ENCODE peak calls at places on chromosomes 4 and X, in six cellular contexts. I is kidney, E is tibial artery, O is mammary epithelial cell, C is esophagus squamous epithelium, Q is HCT116. N is an unnamed sample. For H3K4me1, the result is how much of the 10 kb centered on the place peaks cover.

GRCh38 chr4:82652062-82652461 is 90.3 kb upstream of the TMEM150C start:
- DNase-seq in E (no peak), Q (no peak), C (no peak), I (no peak), O (no peak), N (no peak)

GRCh38 chr4:65911720-65912119 is 241.4 kb upstream of the EPHA5 start:
- DNase-seq in E (no peak), Q (no peak), C (no peak), O (no peak), I (no peak), N (no peak)

GRCh38 chrX:115437841-115438240 is 123.1 kb upstream of the PLS3 start:
- DNase-seq in O (no peak), I (no peak), E (no peak), C (no peak), Q (no peak), N (no peak)

GRCh38 chrX:72046447-72046846 is 85.3 kb downstream of the RTL5 start:
- DNase-seq in O (no peak), E (no peak), C (no peak), I (no peak), Q (no peak), N (no peak)

GRCh38 chrX:28920554-28920953 is 333.3 kb downstream of the IL1RAPL1 start:
- DNase-seq in Q (no peak), E (no peak), I (no peak), C (no peak), O (no peak), N (no peak)

GRCh38 chr4:150217192-150217591 is 138.9 kb downstream of the DCLK2 start:
- DNase-seq in O (peak), E (no peak), Q (no peak), C (no peak), I (no peak), N (no peak)

GRCh38 chr4:43353552-43353951 is 461.0 kb downstream of the GRXCR1 start:
- DNase-seq in I (no peak), E (no peak), C (no peak), O (no peak), Q (no peak), N (no peak)

GRCh38 chr4:155964016-155964891 is 10.6 kb upstream of the CTSO start:
- DNase-seq in E (peak), Q (no peak), O (no peak), C (no peak), I (no peak), N (no peak)

GRCh38 chr4:71445819-71446218 is 107.0 kb downstream of the SLC4A4 start:
- DNase-seq in C (no peak), E (no peak), O (no peak), I (no peak), Q (no peak), N (no peak)

GRCh38 chr4:145308598-145308997 is 128.2 kb upstream of the OTUD4 start:
- DNase-seq in C (no peak), O (no peak), E (no peak), I (no peak), Q (no peak), N (no peak)

GRCh38 chrX:30990361-30990760 is 81.5 kb downstream of the FTHL17 start:
- DNase-seq in Q (no peak), O (peak), E (no peak), I (no peak), C (no peak), N (no peak)

GRCh38 chr4:186058253-186058979 is 10.5 kb upstream of the TLR3 start:
- DNase-seq in O (no peak), C (no peak), I (no peak), Q (no peak), E (no peak), N (no peak)

GRCh38 chr4:31592293-31592692 is 872.1 kb downstream of the PCDH7 start:
- DNase-seq in Q (no peak), E (no peak), C (no peak), O (no peak), I (no peak), N (no peak)

GRCh38 chr4:55397521-55398321 is 2.0 kb downstream of the TMEM165 start:
- DNase-seq in E (no peak), O (peak), Q (no peak), C (no peak), I (no peak), N (no peak)

GRCh38 chr4:55397024-55397520 is 1.3 kb downstream of the TMEM165 start:
- DNase-seq in Q (no peak), C (no peak), E (no peak), O (peak), I (no peak), N (no peak)

GRCh38 chr4:55398966-55399365 is 3.2 kb downstream of the TMEM165 start:
- DNase-seq in C (no peak), I (no peak), O (peak), E (no peak), Q (no peak), N (no peak)

GRCh38 chr4:55399581-55399980 is 3.8 kb downstream of the TMEM165 start:
- DNase-seq in E (no peak), O (no peak), C (no peak), Q (no peak), I (no peak), N (no peak)

DNA sequence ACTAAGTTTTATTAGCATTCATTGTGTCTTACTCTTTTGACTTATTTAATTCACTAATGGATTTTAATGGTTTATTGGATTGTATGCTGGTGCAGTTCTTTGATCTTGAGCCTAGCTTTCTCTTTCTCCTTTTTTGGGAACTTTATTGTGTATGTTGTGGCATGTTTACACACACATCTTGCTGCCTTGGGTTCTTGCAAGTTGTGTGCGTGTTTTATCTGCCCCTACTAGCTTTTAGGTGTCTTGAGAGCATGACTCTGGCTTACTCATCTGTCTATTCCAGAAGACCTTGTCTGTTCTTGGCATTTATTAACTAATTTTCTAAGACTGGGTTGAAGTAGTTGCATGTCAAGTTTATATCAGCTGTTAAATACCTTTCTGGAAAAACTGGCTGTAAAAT is 2.7 kb downstream of the TMEM165 start:
- DNase-seq in I (no peak), O (peak), E (no peak), C (no peak), Q (no peak), N (no peak)
- H3K4me3 ChIP-seq in I (peak), O (peak), E (peak), C (peak), Q (no peak), N (peak)

GRCh38 chr4:3371581-3372001 is 70.2 kb upstream of the HGFAC start:
- DNase-seq in O (no peak), E (no peak), C (no peak), I (no peak), Q (no peak), N (no peak)

GRCh38 chr4:3371038-3371437 is 70.7 kb upstream of the HGFAC start:
- DNase-seq in E (no peak), I (no peak), Q (no peak), C (no peak), O (no peak), N (no peak)

GRCh38 chr4:3368841-3369760 is 72.7 kb upstream of the HGFAC start:
- DNase-seq in O (no peak), I (no peak), C (no peak), E (no peak), Q (no peak), N (no peak)

GRCh38 chr4:3368334-3368733 is 73.4 kb upstream of the HGFAC start:
- DNase-seq in O (no peak), Q (no peak), E (no peak), I (no peak), C (no peak), N (no peak)

GRCh38 chr4:3369781-3370660 is 71.7 kb upstream of the HGFAC start:
- DNase-seq in Q (no peak), O (peak), C (no peak), I (no peak), E (peak), N (peak)
- H3K4me1 ChIP-seq in Q (under half), O (under half), C (under half), I (under half), E (under half), N (under half)

DNA sequence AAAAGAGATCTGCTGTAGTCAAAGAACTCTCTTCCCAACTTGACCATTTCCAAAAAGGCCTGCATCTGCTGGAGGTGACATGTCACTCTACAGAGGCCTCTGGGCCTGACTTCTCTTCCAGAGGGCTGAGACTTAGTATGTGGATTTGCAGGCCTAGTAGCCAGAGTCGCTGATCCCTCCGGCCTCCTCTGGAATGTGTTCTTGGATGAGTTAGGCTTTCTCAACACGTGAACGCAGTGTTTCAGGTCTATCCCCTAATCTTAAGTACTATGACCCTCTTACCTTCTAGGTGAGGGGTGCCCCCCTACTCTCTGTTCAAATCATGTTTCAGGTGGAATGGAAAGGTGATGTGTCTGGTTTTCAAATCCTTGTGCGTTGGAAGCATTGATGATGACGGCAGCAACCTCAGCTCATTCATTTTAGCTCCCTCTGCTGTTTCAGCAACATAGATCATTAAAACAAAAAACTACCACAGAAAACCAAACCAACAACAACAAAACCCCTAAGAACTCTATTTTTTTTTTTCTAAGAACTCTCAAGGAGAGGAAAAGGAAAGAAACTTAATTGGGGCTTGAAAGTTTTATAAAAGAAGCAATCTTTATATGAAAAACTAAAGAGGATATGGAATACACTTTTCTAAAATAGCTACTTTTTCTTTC is 56.4 kb downstream of the RWDD4 start:
- DNase-seq in O (peak), C (no peak), E (no peak), Q (no peak), I (no peak), N (no peak)
- TF ChIP-seq CTCF in O (no peak), C (peak), E (peak), Q (peak), I (peak), N (peak)

GRCh38 chr4:140098481-140099132 is 55.4 kb downstream of the MAML3 start:
- DNase-seq in O (peak), I (no peak), C (no peak), E (no peak), Q (peak), N (no peak)
- H3K4me3 ChIP-seq in O (no peak), I (no peak), C (no peak), E (peak), Q (peak), N (peak)

DNA sequence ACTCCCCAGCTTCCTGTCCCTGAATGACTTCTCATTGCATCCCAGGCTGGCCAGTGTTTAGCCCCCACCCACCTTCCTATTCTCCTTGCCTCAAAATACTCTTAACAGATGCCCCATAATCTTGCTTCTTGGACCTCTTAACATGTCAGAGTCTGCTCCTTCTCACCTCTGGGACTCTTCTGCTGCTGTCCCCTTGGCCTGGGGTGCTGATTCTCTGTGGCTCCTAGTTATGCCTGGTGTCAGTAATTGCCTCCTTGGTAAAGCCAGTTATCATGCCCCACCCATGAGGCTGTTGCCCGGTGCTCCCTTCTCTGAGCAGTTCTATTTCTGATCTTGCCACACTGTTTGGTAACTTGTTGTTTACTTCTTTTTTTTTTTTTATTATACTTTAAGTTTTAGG is 256.8 kb downstream of the STIM2 start:
- DNase-seq in E (no peak), Q (no peak), I (no peak), C (no peak), O (no peak), N (no peak)
- H3K4me1 ChIP-seq in E (under half), Q (under half), I (under half), C (under half), O (under half), N (under half)

DNA sequence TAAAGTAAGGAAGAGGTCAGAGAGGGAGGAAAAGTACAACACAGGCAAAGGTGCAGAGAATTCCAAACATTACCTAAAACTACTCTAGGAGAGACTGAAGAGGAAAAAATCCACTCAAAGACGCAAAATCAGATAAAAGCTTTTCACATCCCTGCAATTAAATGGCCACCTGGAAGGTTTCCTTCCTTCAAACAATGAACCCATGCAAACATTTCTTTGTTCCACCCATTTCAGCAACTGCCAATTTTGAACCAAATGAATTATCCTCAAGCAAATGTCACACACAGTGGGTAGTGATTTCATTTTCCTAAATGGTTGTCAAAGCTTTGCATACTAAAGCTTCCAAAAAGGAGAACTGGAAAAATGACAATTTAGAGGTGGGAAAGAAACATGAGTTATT is 45.1 kb downstream of the APBB2 start:
- DNase-seq in O (no peak), Q (no peak), E (no peak), C (no peak), I (no peak), N (no peak)
- TF ChIP-seq CTCF in O (no peak), Q (no peak), E (no peak), C (no peak), I (no peak), N (no peak)

DNA sequence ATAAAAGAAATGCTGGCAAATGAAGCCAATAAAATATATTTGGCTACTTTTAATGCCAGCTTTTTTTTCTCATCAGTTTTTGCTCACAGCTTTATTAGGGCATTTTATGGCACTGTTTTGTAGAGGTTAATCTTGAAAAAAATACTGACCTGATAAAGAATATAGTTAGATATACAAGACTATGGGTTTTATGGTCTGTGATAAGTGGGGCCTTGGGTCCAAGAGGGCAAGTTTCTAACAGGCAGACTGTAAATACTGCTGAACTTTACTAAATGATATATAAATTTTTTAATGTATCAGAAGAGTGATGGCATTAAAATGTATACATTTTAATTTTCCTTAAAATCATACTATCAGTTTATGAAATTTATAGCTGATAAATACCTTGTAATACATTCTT is 146.4 kb downstream of the TLL1 start:
- DNase-seq in I (no peak), Q (no peak), E (no peak), C (no peak), O (no peak), N (no peak)
- H3K4me3 ChIP-seq in I (no peak), Q (no peak), E (no peak), C (no peak), O (no peak), N (no peak)

N was measured in heart right ventricle.